ENCODE peak calls at places on chromosomes 11 and 22, in four cellular contexts. M, I, P and L are unnamed samples.

GRCh38 chr11:13137778-13138400 is 128.8 kb downstream of the RASSF10 start:
- DNase-seq in M (no peak), I (no peak), P (no peak), L (no peak)

GRCh38 chr22:35862697-35863096 is 145.0 kb downstream of the APOL5 start:
- DNase-seq in M (no peak), I (no peak), P (no peak), L (no peak)

GRCh38 chr11:66476173-66476840 is 3.9 kb upstream of the DPP3 start:
- DNase-seq in M (no peak), I (no peak), P (no peak), L (no peak)

GRCh38 chr11:126646701-126647209 is 291.3 kb downstream of the ST3GAL4 start:
- DNase-seq in M (no peak), I (no peak), P (no peak), L (no peak)

GRCh38 chr22:19961868-19962245 is 20.2 kb upstream of the TXNRD2 start:
- DNase-seq in M (no peak), I (no peak), P (no peak), L (no peak)

GRCh38 chr11:131533164-131533563 is 162.7 kb downstream of the NTM start:
- DNase-seq in M (no peak), I (no peak), P (no peak), L (no peak)

GRCh38 chr11:70031631-70032469 is 46.3 kb upstream of the ANO1 start:
- DNase-seq in M (no peak), I (no peak), P (no peak), L (no peak)

GRCh38 chr22:48309115-48309705 is 1518.5 kb downstream of the BRD1 start:
- DNase-seq in M (no peak), I (no peak), P (no peak), L (no peak)

GRCh38 chr11:103486609-103487008 is 377.4 kb downstream of the DYNC2H1 start:
- DNase-seq in M (no peak), I (no peak), P (no peak), L (no peak)

GRCh38 chr11:48043998-48044512 is 63.7 kb downstream of the PTPRJ start:
- DNase-seq in M (no peak), I (no peak), P (no peak), L (no peak)

GRCh38 chr11:70470127-70470526 is 71.8 kb downstream of the CTTN start:
- DNase-seq in M (no peak), I (no peak), P (peak), L (no peak)

GRCh38 chr11:64305691-64306562 is 603 bp downstream of the ESRRA start:
- DNase-seq in M (peak), I (peak), P (peak), L (peak)

GRCh38 chr11:73623651-73624050 is 22.7 kb upstream of the PLEKHB1 start:
- DNase-seq in M (no peak), I (no peak), P (no peak), L (no peak)

GRCh38 chr11:65934014-65934413 is 11.3 kb upstream of the TSGA10IP start:
- DNase-seq in M (no peak), I (no peak), P (no peak), L (no peak)

GRCh38 chr11:11320820-11321219 is 32.2 kb downstream of the CSNK2A3 start:
- DNase-seq in M (no peak), I (no peak), P (no peak), L (no peak)

GRCh38 chr11:26944866-26945664 is 48.8 kb upstream of the FIBIN start:
- DNase-seq in M (no peak), I (no peak), P (no peak), L (no peak)

GRCh38 chr22:44337658-44338004 is 24.9 kb upstream of the SHISAL1 start:
- DNase-seq in M (no peak), I (no peak), P (peak), L (no peak)

GRCh38 chr22:35140879-35141745 is 75.2 kb downstream of the ISX start:
- DNase-seq in M (no peak), I (no peak), P (no peak), L (no peak)

GRCh38 chr11:12683857-12684256 is 9.6 kb downstream of the TEAD1 start:
- DNase-seq in M (no peak), I (no peak), P (no peak), L (no peak)

GRCh38 chr22:27686534-27686933 is 115.0 kb downstream of the MN1 start:
- DNase-seq in M (peak), I (peak), P (peak), L (no peak)

GRCh38 chr11:86313793-86314192 is 11.8 kb downstream of the HIKESHI start:
- DNase-seq in M (no peak), I (no peak), P (no peak), L (no peak)

GRCh38 chr11:113628912-113629311 is 77.2 kb downstream of the TMPRSS5 start:
- DNase-seq in M (no peak), I (no peak), P (no peak), L (no peak)

GRCh38 chr11:1730230-1730629 is 20.2 kb downstream of the IFITM10 start:
- DNase-seq in M (no peak), I (no peak), P (no peak), L (no peak)

GRCh38 chr22:31630331-31631329 is 31.4 kb downstream of the PISD start:
- DNase-seq in M (peak), I (peak), P (peak), L (peak)
- TF ChIP-seq CTCF in M (no peak), I (no peak), P (no peak), L (no peak)

GRCh38 chr11:49208006-49208721 is at the start of gene FOLH1:
- DNase-seq in M (peak), I (peak), P (no peak), L (no peak)
- TF ChIP-seq CTCF in M (no peak), I (no peak), P (no peak), L (no peak)

DNA sequence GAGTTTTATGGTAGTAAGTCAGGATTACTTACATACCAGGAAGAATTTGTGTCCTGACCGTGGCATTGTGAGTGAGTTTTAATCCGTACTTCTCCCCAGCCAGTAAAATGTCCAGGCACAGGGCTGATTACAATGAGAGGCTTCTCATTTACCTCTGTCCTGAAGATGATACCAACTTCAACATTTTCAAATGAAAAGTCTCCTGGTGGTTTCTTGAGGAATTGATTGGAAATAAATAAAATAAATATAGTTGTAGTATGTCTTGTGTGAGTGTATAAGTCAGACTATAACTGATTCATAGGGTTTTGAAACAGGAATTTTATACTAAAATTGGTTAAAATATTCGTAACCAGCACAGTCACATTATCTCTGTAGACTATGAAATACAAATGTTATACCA is 382.5 kb downstream of the ETS1 start:
- DNase-seq in M (no peak), I (no peak), P (no peak), L (no peak)
- TF ChIP-seq CTCF in M (no peak), I (no peak), P (no peak), L (no peak)

DNA sequence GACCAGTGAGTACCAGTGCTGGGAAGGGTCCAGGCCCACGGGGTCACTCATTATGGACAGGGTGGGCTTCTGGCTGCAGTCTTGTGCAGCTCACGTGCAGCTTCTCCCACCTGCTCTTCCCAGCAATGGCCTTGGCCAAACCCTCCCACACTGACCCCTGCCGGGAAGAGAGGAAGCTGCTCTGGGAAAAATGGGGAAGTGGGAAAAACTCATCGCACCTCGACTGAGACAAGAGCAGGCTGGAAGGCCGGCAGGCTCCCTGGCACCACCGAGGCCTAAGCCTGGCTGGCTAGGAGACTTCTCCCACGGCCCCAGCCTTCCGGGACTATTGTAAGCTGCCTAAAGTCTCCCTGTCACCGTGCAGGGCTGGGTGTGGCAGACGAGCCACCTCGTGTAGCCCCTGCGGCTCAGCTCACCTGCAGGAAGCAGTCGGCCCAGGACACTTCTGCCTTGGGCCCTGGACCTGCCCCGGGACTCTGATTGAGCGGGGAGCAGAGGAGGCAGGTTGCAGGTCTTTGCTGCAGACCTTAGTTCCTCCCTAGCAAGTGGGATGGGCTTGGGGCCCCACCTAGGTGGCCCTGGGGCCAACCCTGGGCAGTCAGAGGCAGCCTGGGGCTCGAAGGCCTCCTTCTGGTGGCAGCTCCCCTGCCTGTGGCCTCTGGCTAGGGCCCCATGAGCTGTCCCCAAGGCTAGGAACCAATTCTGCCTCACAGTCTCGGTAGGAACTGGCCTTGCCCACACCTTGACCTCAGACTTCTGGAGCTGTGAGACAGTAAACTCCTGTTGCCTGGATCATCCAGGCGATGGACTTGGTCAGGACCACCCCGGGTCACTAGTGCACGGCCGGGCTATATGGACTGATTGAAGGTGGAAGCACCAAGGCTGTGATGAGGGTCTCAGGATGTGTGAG is 23.1 kb downstream of the MRGPRG start:
- DNase-seq in M (no peak), I (no peak), P (no peak), L (no peak)
- TF ChIP-seq CTCF in M (peak), I (peak), P (no peak), L (no peak)

DNA sequence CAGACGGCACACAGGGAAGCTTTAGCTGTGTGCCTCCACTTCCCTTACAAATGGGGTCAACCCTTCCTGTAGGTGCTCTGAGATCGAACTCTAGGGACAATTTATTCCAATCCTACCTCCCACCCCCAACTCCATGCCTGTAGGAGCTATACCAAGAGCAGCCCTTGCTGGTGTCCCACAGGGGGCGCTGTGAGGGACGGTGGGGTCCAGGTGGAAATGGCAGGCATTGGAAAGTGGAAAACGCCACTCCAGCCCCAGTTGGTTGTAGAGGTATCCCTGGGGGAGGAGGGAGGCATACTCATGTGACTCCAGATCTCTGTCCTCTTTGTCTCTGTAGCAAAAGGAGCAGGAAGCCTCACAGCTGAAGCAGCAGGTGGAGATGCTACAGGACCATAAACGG is 161.3 kb downstream of the MYO18B start:
- DNase-seq in M (no peak), I (no peak), P (no peak), L (no peak)
- TF ChIP-seq CTCF in M (no peak), I (no peak), P (no peak), L (no peak)

GRCh38 chr11:60906132-60906972 is at the start of gene PRPF19:
- DNase-seq in M (peak), I (peak), P (peak), L (peak)

GRCh38 chr11:60905551-60906113 is 753 bp downstream of the PRPF19 start:
- DNase-seq in M (no peak), I (no peak), P (no peak), L (no peak)

GRCh38 chr11:60910281-60910687 is 3.7 kb upstream of the TMEM109 start:
- DNase-seq in M (no peak), I (no peak), P (peak), L (peak)

GRCh38 chr11:60910711-60911366 is 3.1 kb upstream of the TMEM109 start:
- DNase-seq in M (no peak), I (no peak), P (no peak), L (no peak)

DNA sequence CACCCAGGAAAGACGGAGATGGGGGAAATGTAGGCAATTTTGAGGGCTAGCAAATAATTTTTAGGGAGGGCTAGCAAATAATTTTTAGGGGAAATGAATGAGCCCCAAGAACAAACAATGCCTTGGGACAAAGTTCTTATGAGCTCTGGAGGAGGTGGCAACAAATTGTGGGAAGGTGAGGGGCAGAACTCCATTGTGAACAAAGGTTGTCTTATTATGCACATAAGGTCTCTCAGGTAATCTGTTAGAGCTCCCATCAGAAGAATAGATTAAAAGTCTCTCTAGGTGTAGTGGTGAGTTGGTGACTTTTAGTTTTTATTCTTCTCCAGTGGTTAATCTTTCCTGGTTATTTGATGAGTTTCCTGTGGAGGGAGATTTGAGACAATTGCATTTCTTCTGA is 2.4 kb upstream of the PRPF19 start:
- DNase-seq in M (no peak), I (no peak), P (no peak), L (no peak)
- TF ChIP-seq CTCF in M (no peak), I (no peak), P (no peak), L (no peak)